ENCODE peak calls at places on chromosomes 5 and 9, in six cellular contexts. One of them, this sample, is unnamed.

GRCh38 chr5:141664733-141665461 is 13.7 kb upstream of the FCHSD1 start:
- DNase-seq in Panc1: peak
- DNase-seq in brain microvascular endothelial cell: peak
- DNase-seq in fibroblast of pulmonary artery: peak
- DNase-seq in choroid plexus epithelial cell: peak
- DNase-seq in OCI-LY7: peak
- DNase-seq in this sample: no peak

GRCh38 chr5:82470185-82470584 is 192.0 kb upstream of the RPS23 start:
- DNase-seq in brain microvascular endothelial cell: no peak
- DNase-seq in OCI-LY7: no peak
- DNase-seq in fibroblast of pulmonary artery: peak
- DNase-seq in choroid plexus epithelial cell: peak
- DNase-seq in Panc1: no peak
- DNase-seq in this sample: no peak

GRCh38 chr9:123412171-123412820 is 56.3 kb downstream of the CRB2 start:
- DNase-seq in brain microvascular endothelial cell: no peak
- DNase-seq in fibroblast of pulmonary artery: no peak
- DNase-seq in OCI-LY7: no peak
- DNase-seq in choroid plexus epithelial cell: no peak
- DNase-seq in Panc1: no peak
- DNase-seq in this sample: no peak

GRCh38 chr9:99635032-99635431 is 186.7 kb upstream of the NR4A3 start:
- DNase-seq in Panc1: no peak
- DNase-seq in fibroblast of pulmonary artery: no peak
- DNase-seq in choroid plexus epithelial cell: peak
- DNase-seq in brain microvascular endothelial cell: peak
- DNase-seq in OCI-LY7: no peak
- DNase-seq in this sample: peak

GRCh38 chr5:134506054-134507039 is 19.1 kb upstream of the JADE2 start:
- DNase-seq in OCI-LY7: no peak
- DNase-seq in Panc1: no peak
- DNase-seq in choroid plexus epithelial cell: no peak
- DNase-seq in fibroblast of pulmonary artery: peak
- DNase-seq in brain microvascular endothelial cell: no peak
- DNase-seq in this sample: no peak

GRCh38 chr5:158080112-158080511 is 221.2 kb upstream of the CLINT1 start:
- DNase-seq in OCI-LY7: no peak
- DNase-seq in choroid plexus epithelial cell: no peak
- DNase-seq in Panc1: no peak
- DNase-seq in fibroblast of pulmonary artery: no peak
- DNase-seq in brain microvascular endothelial cell: no peak
- DNase-seq in this sample: no peak

GRCh38 chr5:95531491-95531890 is 23.3 kb downstream of the SKIC3 start:
- DNase-seq in OCI-LY7: no peak
- DNase-seq in choroid plexus epithelial cell: no peak
- DNase-seq in brain microvascular endothelial cell: no peak
- DNase-seq in fibroblast of pulmonary artery: no peak
- DNase-seq in Panc1: no peak
- DNase-seq in this sample: no peak

GRCh38 chr9:104861406-104861805 is 66.5 kb downstream of the ABCA1 start:
- DNase-seq in fibroblast of pulmonary artery: no peak
- DNase-seq in choroid plexus epithelial cell: no peak
- DNase-seq in OCI-LY7: no peak
- DNase-seq in Panc1: no peak
- DNase-seq in brain microvascular endothelial cell: no peak
- DNase-seq in this sample: no peak

GRCh38 chr5:154753792-154754191 is 1.4 kb upstream of the LARP1 start:
- DNase-seq in fibroblast of pulmonary artery: peak
- DNase-seq in Panc1: no peak
- DNase-seq in OCI-LY7: no peak
- DNase-seq in brain microvascular endothelial cell: peak
- DNase-seq in choroid plexus epithelial cell: peak
- DNase-seq in this sample: peak

GRCh38 chr9:27248702-27249101 is 48.2 kb downstream of the EQTN start:
- DNase-seq in Panc1: no peak
- DNase-seq in fibroblast of pulmonary artery: no peak
- DNase-seq in OCI-LY7: no peak
- DNase-seq in choroid plexus epithelial cell: no peak
- DNase-seq in brain microvascular endothelial cell: no peak
- DNase-seq in this sample: no peak

GRCh38 chr5:73987915-73988314 is 361.9 kb downstream of the ARHGEF28 start:
- DNase-seq in brain microvascular endothelial cell: no peak
- DNase-seq in fibroblast of pulmonary artery: no peak
- DNase-seq in OCI-LY7: no peak
- DNase-seq in choroid plexus epithelial cell: no peak
- DNase-seq in Panc1: no peak
- DNase-seq in this sample: no peak

GRCh38 chr5:59367791-59368394 is 525.6 kb downstream of the PDE4D start:
- DNase-seq in OCI-LY7: peak
- DNase-seq in brain microvascular endothelial cell: peak
- DNase-seq in choroid plexus epithelial cell: peak
- DNase-seq in fibroblast of pulmonary artery: peak
- DNase-seq in Panc1: peak
- DNase-seq in this sample: peak

GRCh38 chr5:751496-751895 is 33.0 kb downstream of the ZDHHC11B start:
- DNase-seq in OCI-LY7: no peak
- DNase-seq in fibroblast of pulmonary artery: no peak
- DNase-seq in brain microvascular endothelial cell: no peak
- DNase-seq in Panc1: no peak
- DNase-seq in choroid plexus epithelial cell: no peak
- DNase-seq in this sample: no peak

GRCh38 chr5:24110019-24110615 is 534.7 kb downstream of the CDH10 start:
- DNase-seq in brain microvascular endothelial cell: no peak
- DNase-seq in fibroblast of pulmonary artery: peak
- DNase-seq in OCI-LY7: peak
- DNase-seq in choroid plexus epithelial cell: peak
- DNase-seq in Panc1: no peak
- DNase-seq in this sample: no peak

GRCh38 chr5:17081142-17081541 is 136.3 kb upstream of the BASP1 start:
- DNase-seq in Panc1: no peak
- DNase-seq in OCI-LY7: no peak
- DNase-seq in fibroblast of pulmonary artery: no peak
- DNase-seq in choroid plexus epithelial cell: no peak
- DNase-seq in brain microvascular endothelial cell: no peak
- DNase-seq in this sample: peak

GRCh38 chr9:34644766-34645314 is 1.6 kb upstream of the GALT start:
- DNase-seq in Panc1: no peak
- DNase-seq in choroid plexus epithelial cell: no peak
- DNase-seq in brain microvascular endothelial cell: no peak
- DNase-seq in OCI-LY7: no peak
- DNase-seq in fibroblast of pulmonary artery: no peak
- DNase-seq in this sample: no peak

GRCh38 chr9:134852906-134853654 is 27.5 kb upstream of the FCN2 start:
- DNase-seq in Panc1: no peak
- DNase-seq in choroid plexus epithelial cell: no peak
- DNase-seq in fibroblast of pulmonary artery: no peak
- DNase-seq in brain microvascular endothelial cell: no peak
- DNase-seq in OCI-LY7: no peak
- DNase-seq in this sample: no peak

GRCh38 chr9:27442464-27442863 is 81.6 kb upstream of the IFNK start:
- DNase-seq in Panc1: no peak
- DNase-seq in brain microvascular endothelial cell: no peak
- DNase-seq in OCI-LY7: no peak
- DNase-seq in fibroblast of pulmonary artery: no peak
- DNase-seq in choroid plexus epithelial cell: no peak
- DNase-seq in this sample: no peak

GRCh38 chr9:717722-718121 is 123.8 kb upstream of the DMRT1 start:
- DNase-seq in brain microvascular endothelial cell: no peak
- DNase-seq in OCI-LY7: no peak
- DNase-seq in choroid plexus epithelial cell: no peak
- DNase-seq in fibroblast of pulmonary artery: no peak
- DNase-seq in Panc1: no peak
- DNase-seq in this sample: no peak

GRCh38 chr9:134371731-134372130 is 45.5 kb downstream of the RXRA start:
- DNase-seq in brain microvascular endothelial cell: no peak
- DNase-seq in Panc1: no peak
- DNase-seq in OCI-LY7: no peak
- DNase-seq in fibroblast of pulmonary artery: no peak
- DNase-seq in choroid plexus epithelial cell: no peak
- DNase-seq in this sample: no peak

GRCh38 chr5:145587308-145588071 is 247.7 kb downstream of the PRELID2 start:
- DNase-seq in OCI-LY7: no peak
- DNase-seq in Panc1: peak
- DNase-seq in brain microvascular endothelial cell: peak
- DNase-seq in fibroblast of pulmonary artery: peak
- DNase-seq in choroid plexus epithelial cell: peak
- DNase-seq in this sample: peak

GRCh38 chr5:34452170-34452828 is 203.8 kb upstream of the RAI14 start:
- DNase-seq in fibroblast of pulmonary artery: peak
- DNase-seq in Panc1: no peak
- DNase-seq in OCI-LY7: no peak
- DNase-seq in choroid plexus epithelial cell: peak
- DNase-seq in brain microvascular endothelial cell: peak
- DNase-seq in this sample: no peak

GRCh38 chr9:132694144-132694543 is 23.9 kb downstream of the GTF3C4 start:
- DNase-seq in OCI-LY7: peak
- DNase-seq in fibroblast of pulmonary artery: peak
- DNase-seq in Panc1: no peak
- DNase-seq in choroid plexus epithelial cell: peak
- DNase-seq in brain microvascular endothelial cell: peak
- DNase-seq in this sample: no peak

DNA sequence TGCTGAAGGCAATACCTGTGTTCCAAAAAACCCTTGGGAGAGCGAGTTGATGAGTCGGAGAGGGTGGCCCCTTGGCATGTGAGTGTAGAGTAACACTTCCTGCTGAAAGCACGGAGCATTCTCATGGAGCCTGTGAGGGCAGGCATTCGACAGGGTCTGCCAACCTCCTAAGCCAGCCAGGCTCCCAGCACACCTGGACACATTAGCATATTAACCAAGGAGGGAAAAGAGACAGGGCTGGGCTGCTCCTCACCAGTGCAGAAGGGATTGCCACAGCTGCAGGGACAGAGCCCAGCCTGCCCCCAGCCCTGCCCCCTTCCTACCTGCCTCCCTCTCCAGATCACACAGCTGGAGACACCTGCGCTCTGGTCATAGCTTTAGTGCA is 46.4 kb upstream of the SEMA4D start:
- DNase-seq in Panc1: no peak
- DNase-seq in choroid plexus epithelial cell: no peak
- DNase-seq in brain microvascular endothelial cell: no peak
- DNase-seq in fibroblast of pulmonary artery: no peak
- DNase-seq in OCI-LY7: no peak
- DNase-seq in this sample: no peak
- H3K4me3 ChIP-seq in Panc1: no peak
- H3K4me3 ChIP-seq in choroid plexus epithelial cell: no peak
- H3K4me3 ChIP-seq in brain microvascular endothelial cell: no peak
- H3K4me3 ChIP-seq in fibroblast of pulmonary artery: no peak
- H3K4me3 ChIP-seq in OCI-LY7: no peak
- H3K4me3 ChIP-seq in this sample: no peak

GRCh38 chr5:179818746-179819295 is 1.9 kb upstream of the SQSTM1 start:
- DNase-seq in Panc1: peak
- DNase-seq in brain microvascular endothelial cell: peak
- DNase-seq in fibroblast of pulmonary artery: peak
- DNase-seq in choroid plexus epithelial cell: peak
- DNase-seq in OCI-LY7: peak
- DNase-seq in this sample: peak

GRCh38 chr5:179819296-179820126 is 1.2 kb upstream of the SQSTM1 start:
- DNase-seq in brain microvascular endothelial cell: peak
- DNase-seq in OCI-LY7: peak
- DNase-seq in fibroblast of pulmonary artery: peak
- DNase-seq in Panc1: no peak
- DNase-seq in choroid plexus epithelial cell: peak
- DNase-seq in this sample: no peak

GRCh38 chr5:179816401-179817070 is 4.2 kb upstream of the SQSTM1 start:
- DNase-seq in OCI-LY7: no peak
- DNase-seq in Panc1: no peak
- DNase-seq in fibroblast of pulmonary artery: no peak
- DNase-seq in brain microvascular endothelial cell: no peak
- DNase-seq in choroid plexus epithelial cell: no peak
- DNase-seq in this sample: no peak

GRCh38 chr5:179815491-179816249 is 5.0 kb upstream of the SQSTM1 start:
- DNase-seq in Panc1: no peak
- DNase-seq in choroid plexus epithelial cell: no peak
- DNase-seq in brain microvascular endothelial cell: no peak
- DNase-seq in fibroblast of pulmonary artery: no peak
- DNase-seq in OCI-LY7: no peak
- DNase-seq in this sample: no peak

DNA sequence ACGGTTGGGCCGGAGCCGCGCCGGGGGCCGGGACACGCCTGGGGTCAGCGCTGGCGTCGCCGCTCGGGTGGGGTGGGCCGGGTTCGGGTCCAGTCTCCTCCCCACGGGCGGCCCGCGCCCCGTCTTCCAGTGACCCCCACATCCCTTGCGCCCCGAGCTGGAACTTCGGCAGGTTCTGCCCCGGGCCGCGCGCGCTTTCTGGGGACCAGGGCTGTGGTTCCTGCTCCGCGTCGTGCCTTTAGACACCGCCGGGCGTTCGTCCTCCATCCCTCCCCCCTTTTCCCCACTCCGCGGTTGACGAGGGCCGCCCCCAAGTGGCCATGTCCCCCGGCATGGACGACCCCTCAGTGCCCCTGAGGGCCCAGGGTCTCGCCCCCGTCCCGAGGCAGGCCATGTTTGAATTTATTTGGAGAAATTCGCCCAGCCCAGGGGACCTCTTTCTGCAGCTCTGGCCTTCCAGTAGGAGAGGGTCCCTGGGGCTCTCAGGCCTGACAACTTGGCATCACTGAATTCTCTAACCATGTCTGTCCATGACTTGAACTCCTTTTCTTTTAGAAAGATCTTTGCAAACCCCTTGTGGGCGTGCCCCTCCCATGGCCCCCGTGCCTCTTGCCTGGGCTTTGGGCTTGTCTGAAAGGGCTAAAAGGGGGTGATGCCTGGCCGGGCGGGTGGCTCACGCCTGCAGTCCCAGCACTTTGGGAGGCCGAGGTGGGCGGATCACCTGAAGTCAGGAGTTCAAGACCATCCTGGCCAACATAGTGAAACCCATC is 3.4 kb upstream of the SQSTM1 start:
- DNase-seq in choroid plexus epithelial cell: no peak
- DNase-seq in Panc1: no peak
- DNase-seq in fibroblast of pulmonary artery: no peak
- DNase-seq in brain microvascular endothelial cell: no peak
- DNase-seq in OCI-LY7: no peak
- DNase-seq in this sample: no peak
- TF ChIP-seq CTCF in choroid plexus epithelial cell: no peak
- TF ChIP-seq CTCF in Panc1: no peak
- TF ChIP-seq CTCF in fibroblast of pulmonary artery: no peak
- TF ChIP-seq CTCF in brain microvascular endothelial cell: no peak
- TF ChIP-seq CTCF in OCI-LY7: no peak
- TF ChIP-seq CTCF in this sample: peak

DNA sequence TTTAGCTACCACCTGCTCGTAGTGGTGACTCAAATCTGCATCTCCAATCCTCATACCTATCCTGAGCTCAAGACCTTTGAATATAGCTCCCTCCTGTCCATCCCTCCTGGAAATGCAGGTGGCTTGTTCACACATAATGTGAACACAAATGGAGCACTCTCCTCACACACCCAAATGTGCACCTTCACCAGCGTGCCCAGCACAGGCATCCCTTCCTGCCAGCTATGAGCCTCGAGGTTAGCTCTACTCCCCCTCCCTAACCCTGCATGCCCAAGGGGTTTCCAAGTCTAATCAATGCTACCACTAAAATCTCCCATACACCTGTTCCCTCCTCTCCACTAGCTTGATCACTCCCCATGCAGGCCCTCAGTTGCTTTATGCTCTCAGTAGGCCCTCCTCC is 2.2 kb upstream of the TGFBI start:
- DNase-seq in fibroblast of pulmonary artery: no peak
- DNase-seq in choroid plexus epithelial cell: no peak
- DNase-seq in OCI-LY7: no peak
- DNase-seq in brain microvascular endothelial cell: no peak
- DNase-seq in Panc1: no peak
- DNase-seq in this sample: no peak
- H3K4me3 ChIP-seq in fibroblast of pulmonary artery: no peak
- H3K4me3 ChIP-seq in choroid plexus epithelial cell: no peak
- H3K4me3 ChIP-seq in OCI-LY7: no peak
- H3K4me3 ChIP-seq in brain microvascular endothelial cell: no peak
- H3K4me3 ChIP-seq in Panc1: no peak
- H3K4me3 ChIP-seq in this sample: no peak

GRCh38 chr9:74281674-74282073 is 215.5 kb upstream of the RORB start:
- DNase-seq in fibroblast of pulmonary artery: no peak
- DNase-seq in OCI-LY7: peak
- DNase-seq in choroid plexus epithelial cell: no peak
- DNase-seq in brain microvascular endothelial cell: no peak
- DNase-seq in Panc1: no peak
- DNase-seq in this sample: no peak
- TF ChIP-seq CTCF in fibroblast of pulmonary artery: no peak
- TF ChIP-seq CTCF in OCI-LY7: peak
- TF ChIP-seq CTCF in choroid plexus epithelial cell: peak
- TF ChIP-seq CTCF in brain microvascular endothelial cell: peak
- TF ChIP-seq CTCF in Panc1: peak
- TF ChIP-seq CTCF in this sample: no peak

This sample was measured in AG09309.